ENCODE peak calls at places on chromosomes 16 and 17, in seven cellular contexts. D is fibroblast of lung; T is CD8-positive, alpha-beta T cell; H is glutamatergic neuron; B is heart left ventricle; M is uterus; F is breast epithelium. Z is an unnamed sample.

GRCh38 chr16:17070882-17071592 is 399.7 kb downstream of the XYLT1 start:
- DNase-seq in B (no peak), H (no peak), T (peak; percentile 51), F (no peak), D (peak; percentile 24), M (peak; percentile 30), Z (peak; percentile 75)

GRCh38 chr17:1438593-1439083 is 17.4 kb downstream of the CRK start:
- DNase-seq in B (peak; percentile 16), M (no peak), F (no peak), D (peak; percentile 66), T (no peak), H (no peak), Z (no peak)

GRCh38 chr16:81276323-81276722 is 37.8 kb downstream of the BCO1 start:
- DNase-seq in B (no peak), M (no peak), D (no peak), T (no peak), H (no peak), F (no peak), Z (no peak)

GRCh38 chr17:43341705-43342600 is 56.8 kb upstream of the ARL4D start:
- DNase-seq in F (no peak), H (no peak), T (no peak), D (peak; percentile 77), B (no peak), M (no peak), Z (no peak)

GRCh38 chr16:85393674-85394510 is 219.2 kb upstream of the GSE1 start:
- DNase-seq in F (no peak), M (peak; percentile 80), B (peak; percentile 70), D (no peak), T (peak; percentile 59), H (peak; percentile 93), Z (peak; percentile 86)

GRCh38 chr17:77754956-77755355 is 203.5 kb upstream of the TNRC6C start:
- DNase-seq in B (no peak), T (no peak), D (no peak), F (no peak), H (no peak), M (no peak), Z (no peak)

GRCh38 chr17:56707312-56708219 is 114.1 kb downstream of the NOG start:
- DNase-seq in B (no peak), M (no peak), T (no peak), D (peak; percentile 67), H (no peak), F (no peak), Z (no peak)

GRCh38 chr17:37476431-37477130 is 13.1 kb upstream of the DUSP14 start:
- DNase-seq in D (peak; percentile 47), B (peak; percentile 68), H (no peak), F (no peak), T (no peak), M (no peak), Z (no peak)

GRCh38 chr17:3905017-3905486 is 11.2 kb downstream of the P2RX1 start:
- DNase-seq in D (no peak), T (no peak), H (peak; percentile 60), F (no peak), M (no peak), B (no peak), Z (no peak)

GRCh38 chr17:46121165-46121764 is 72.0 kb downstream of the KANSL1 start:
- DNase-seq in B (no peak), F (no peak), M (no peak), H (no peak), D (no peak), T (no peak), Z (no peak)

GRCh38 chr16:79509221-79509631 is 91.3 kb downstream of the MAF start:
- DNase-seq in T (no peak), D (no peak), B (peak; percentile 65), F (peak; percentile 52), H (no peak), M (no peak), Z (no peak)

GRCh38 chr16:15617901-15618300 is 25.1 kb downstream of the MARF1 start:
- DNase-seq in D (no peak), T (no peak), F (no peak), H (no peak), B (no peak), M (no peak), Z (no peak)

GRCh38 chr17:79979201-79979840 is 56.4 kb downstream of the TBC1D16 start:
- DNase-seq in M (peak; percentile 13), T (no peak), H (no peak), D (no peak), B (no peak), F (peak; percentile 48), Z (peak; percentile 64)

GRCh38 chr17:71494456-71494855 is 626.4 kb upstream of the SOX9 start:
- DNase-seq in D (peak; percentile 76), M (no peak), F (no peak), B (no peak), T (no peak), H (no peak), Z (no peak)

GRCh38 chr17:46063239-46063638 is 64.2 kb downstream of the STH start:
- DNase-seq in T (no peak), M (no peak), D (peak; percentile 87), H (no peak), F (no peak), B (no peak), Z (no peak)

GRCh38 chr16:83513006-83513755 is 294.6 kb upstream of the HSBP1 start:
- DNase-seq in T (no peak), H (no peak), M (no peak), B (no peak), F (no peak), D (peak; percentile 90), Z (no peak)

GRCh38 chr16:69171325-69172095 is 15.5 kb upstream of the SNTB2 start:
- DNase-seq in M (no peak), D (peak; percentile 90), H (no peak), F (no peak), T (no peak), B (no peak), Z (no peak)
- TF ChIP-seq CTCF in M (no peak), D (no peak), H (no peak), F (no peak), T (no peak), B (no peak), Z (no peak)

GRCh38 chr17:76154935-76155845 is 14.1 kb upstream of the FOXJ1 start:
- DNase-seq in F (peak; percentile 38), T (no peak), H (no peak), D (no peak), B (no peak), M (no peak), Z (no peak)

GRCh38 chr17:76154292-76154691 is 13.2 kb upstream of the FOXJ1 start:
- DNase-seq in B (no peak), D (no peak), F (no peak), T (no peak), M (no peak), H (no peak), Z (no peak)

GRCh38 chr17:76152580-76152979 is 11.5 kb upstream of the FOXJ1 start:
- DNase-seq in T (no peak), D (no peak), H (no peak), F (peak; percentile 15), B (no peak), M (no peak), Z (no peak)

GRCh38 chr17:76153202-76153601 is 12.2 kb upstream of the FOXJ1 start:
- DNase-seq in D (no peak), B (no peak), F (peak; percentile 10), M (no peak), H (no peak), T (no peak), Z (peak; percentile 45)

GRCh38 chr17:76153640-76154039 is 12.6 kb upstream of the FOXJ1 start:
- DNase-seq in M (no peak), H (no peak), T (no peak), D (peak; percentile 7), F (peak; percentile 50), B (no peak), Z (no peak)
- TF ChIP-seq CTCF in M (no peak), H (no peak), T (no peak), D (peak; percentile 26), F (no peak), B (no peak), Z (peak; percentile 18)

DNA sequence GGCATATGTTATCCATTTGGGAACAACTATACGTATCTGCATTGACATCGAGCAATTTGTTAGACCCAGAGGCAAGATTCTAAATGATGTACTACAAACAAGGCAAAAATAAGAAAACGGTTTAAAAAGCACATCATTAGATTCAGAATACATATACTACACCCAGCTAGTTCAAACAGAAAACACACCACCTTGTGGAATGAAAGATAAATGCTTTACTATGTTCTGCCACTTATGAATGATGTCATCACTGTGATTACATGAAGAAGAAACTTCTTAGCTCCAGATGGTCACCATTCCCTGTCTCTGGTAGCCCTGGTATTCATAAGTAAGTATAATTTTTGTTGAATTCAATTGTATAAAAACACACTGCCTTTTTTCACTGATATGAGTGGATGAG is 7.8 kb downstream of the NACA2 start:
- DNase-seq in M (no peak), D (peak; percentile 66), B (no peak), H (no peak), T (no peak), F (no peak), Z (no peak)
- TF ChIP-seq CTCF in M (no peak), D (peak; percentile 39), B (no peak), H (no peak), T (peak; percentile 19), F (no peak), Z (no peak)

GRCh38 chr16:86984286-86984685 is 332.9 kb downstream of the C16orf95 start:
- DNase-seq in T (no peak), F (peak; percentile 10), B (no peak), H (peak; percentile 6), D (no peak), M (no peak), Z (peak; percentile 37)

GRCh38 chr16:86984975-86985655 is 332.1 kb downstream of the C16orf95 start:
- DNase-seq in M (no peak), F (peak; percentile 41), D (no peak), T (no peak), H (no peak), B (peak; percentile 89), Z (peak; percentile 18)

GRCh38 chr16:86986809-86987487 is 330.2 kb downstream of the C16orf95 start:
- DNase-seq in H (peak; percentile 28), F (peak; percentile 35), T (no peak), B (no peak), M (no peak), D (no peak), Z (peak; percentile 44)

GRCh38 chr16:86985656-86986030 is 331.5 kb downstream of the C16orf95 start:
- DNase-seq in H (no peak), D (no peak), M (no peak), F (peak; percentile 45), B (no peak), T (no peak), Z (peak; percentile 62)

GRCh38 chr16:86986136-86986535 is 331.1 kb downstream of the C16orf95 start:
- DNase-seq in B (no peak), F (peak; percentile 12), H (peak; percentile 50), M (no peak), T (no peak), D (no peak), Z (peak; percentile 32)
- TF ChIP-seq CTCF in B (no peak), F (no peak), H (peak; percentile 37), M (no peak), T (no peak), D (no peak), Z (no peak)